ENCODE peak calls at places on chromosome 17, in nine cellular contexts. One of them, this sample, is unnamed.

GRCh38 chr17:57507828-57508227 is 237.3 kb downstream of the CCDC182 start:
- DNase-seq in RWPE1: no peak
- DNase-seq in cardiac muscle cell: no peak
- DNase-seq in heart right ventricle: no peak
- DNase-seq in adrenal gland: no peak
- DNase-seq in OCI-LY7: no peak
- DNase-seq in stomach: no peak
- DNase-seq in endodermal cell: no peak
- DNase-seq in effector memory CD4-positive, alpha-beta T cell: no peak
- DNase-seq in this sample: no peak

GRCh38 chr17:57385975-57386374 is 129.7 kb downstream of the MSI2 start:
- DNase-seq in RWPE1: no peak
- DNase-seq in cardiac muscle cell: no peak
- DNase-seq in heart right ventricle: no peak
- DNase-seq in adrenal gland: no peak
- DNase-seq in OCI-LY7: no peak
- DNase-seq in stomach: no peak
- DNase-seq in endodermal cell: no peak
- DNase-seq in effector memory CD4-positive, alpha-beta T cell: no peak
- DNase-seq in this sample: no peak

GRCh38 chr17:77572065-77572601 is 386.4 kb upstream of the TNRC6C start:
- DNase-seq in RWPE1: no peak
- DNase-seq in cardiac muscle cell: no peak
- DNase-seq in heart right ventricle: no peak
- DNase-seq in adrenal gland: no peak
- DNase-seq in OCI-LY7: no peak
- DNase-seq in stomach: no peak
- DNase-seq in endodermal cell: peak
- DNase-seq in effector memory CD4-positive, alpha-beta T cell: no peak
- DNase-seq in this sample: no peak

GRCh38 chr17:3794890-3795757 is 5.9 kb downstream of the ITGAE start:
- DNase-seq in RWPE1: no peak
- DNase-seq in cardiac muscle cell: no peak
- DNase-seq in heart right ventricle: no peak
- DNase-seq in adrenal gland: no peak
- DNase-seq in OCI-LY7: peak
- DNase-seq in stomach: no peak
- DNase-seq in endodermal cell: peak
- DNase-seq in effector memory CD4-positive, alpha-beta T cell: peak
- DNase-seq in this sample: no peak

GRCh38 chr17:64401941-64402340 is 11.3 kb upstream of the PECAM1 start:
- DNase-seq in RWPE1: no peak
- DNase-seq in cardiac muscle cell: no peak
- DNase-seq in heart right ventricle: no peak
- DNase-seq in adrenal gland: no peak
- DNase-seq in OCI-LY7: no peak
- DNase-seq in stomach: no peak
- DNase-seq in endodermal cell: no peak
- DNase-seq in effector memory CD4-positive, alpha-beta T cell: no peak
- DNase-seq in this sample: no peak

GRCh38 chr17:10357768-10358167 is 15.0 kb downstream of the MYH13 start:
- DNase-seq in RWPE1: peak
- DNase-seq in cardiac muscle cell: no peak
- DNase-seq in heart right ventricle: no peak
- DNase-seq in adrenal gland: no peak
- DNase-seq in OCI-LY7: peak
- DNase-seq in stomach: no peak
- DNase-seq in endodermal cell: peak
- DNase-seq in effector memory CD4-positive, alpha-beta T cell: no peak
- DNase-seq in this sample: no peak

GRCh38 chr17:56762988-56763387 is 70.7 kb downstream of the C17orf67 start:
- DNase-seq in RWPE1: no peak
- DNase-seq in cardiac muscle cell: no peak
- DNase-seq in heart right ventricle: no peak
- DNase-seq in adrenal gland: no peak
- DNase-seq in OCI-LY7: no peak
- DNase-seq in stomach: no peak
- DNase-seq in endodermal cell: no peak
- DNase-seq in effector memory CD4-positive, alpha-beta T cell: no peak
- DNase-seq in this sample: no peak

GRCh38 chr17:48970224-48970623 is 1.8 kb upstream of the GIP start:
- DNase-seq in RWPE1: no peak
- DNase-seq in cardiac muscle cell: peak
- DNase-seq in heart right ventricle: no peak
- DNase-seq in adrenal gland: no peak
- DNase-seq in OCI-LY7: no peak
- DNase-seq in stomach: no peak
- DNase-seq in endodermal cell: no peak
- DNase-seq in effector memory CD4-positive, alpha-beta T cell: no peak
- DNase-seq in this sample: no peak

GRCh38 chr17:71118039-71118438 is 948.7 kb downstream of the KCNJ2 start:
- DNase-seq in RWPE1: peak
- DNase-seq in cardiac muscle cell: no peak
- DNase-seq in heart right ventricle: no peak
- DNase-seq in adrenal gland: no peak
- DNase-seq in OCI-LY7: peak
- DNase-seq in stomach: no peak
- DNase-seq in endodermal cell: peak
- DNase-seq in effector memory CD4-positive, alpha-beta T cell: no peak
- DNase-seq in this sample: no peak

GRCh38 chr17:52724578-52724977 is 566.1 kb upstream of the CA10 start:
- DNase-seq in RWPE1: no peak
- DNase-seq in cardiac muscle cell: no peak
- DNase-seq in heart right ventricle: no peak
- DNase-seq in adrenal gland: no peak
- DNase-seq in OCI-LY7: no peak
- DNase-seq in stomach: no peak
- DNase-seq in endodermal cell: peak
- DNase-seq in effector memory CD4-positive, alpha-beta T cell: no peak
- DNase-seq in this sample: no peak

GRCh38 chr17:56230660-56231059 is 77.4 kb downstream of the ANKFN1 start:
- DNase-seq in RWPE1: no peak
- DNase-seq in cardiac muscle cell: peak
- DNase-seq in heart right ventricle: no peak
- DNase-seq in adrenal gland: no peak
- DNase-seq in OCI-LY7: no peak
- DNase-seq in stomach: no peak
- DNase-seq in endodermal cell: no peak
- DNase-seq in effector memory CD4-positive, alpha-beta T cell: no peak
- DNase-seq in this sample: no peak

GRCh38 chr17:53150101-53150698 is 672.5 kb upstream of the KIF2B start:
- DNase-seq in RWPE1: peak
- DNase-seq in cardiac muscle cell: peak
- DNase-seq in heart right ventricle: no peak
- DNase-seq in adrenal gland: no peak
- DNase-seq in OCI-LY7: peak
- DNase-seq in stomach: no peak
- DNase-seq in endodermal cell: peak
- DNase-seq in effector memory CD4-positive, alpha-beta T cell: no peak
- DNase-seq in this sample: no peak

GRCh38 chr17:67605259-67605912 is 112.3 kb upstream of the NOL11 start:
- DNase-seq in RWPE1: no peak
- DNase-seq in cardiac muscle cell: peak
- DNase-seq in heart right ventricle: peak
- DNase-seq in adrenal gland: peak
- DNase-seq in OCI-LY7: no peak
- DNase-seq in stomach: peak
- DNase-seq in endodermal cell: no peak
- DNase-seq in effector memory CD4-positive, alpha-beta T cell: no peak
- DNase-seq in this sample: no peak

GRCh38 chr17:14201087-14201486 is 35.6 kb downstream of the CDRT15 start:
- DNase-seq in RWPE1: no peak
- DNase-seq in cardiac muscle cell: peak
- DNase-seq in heart right ventricle: no peak
- DNase-seq in adrenal gland: no peak
- DNase-seq in OCI-LY7: no peak
- DNase-seq in stomach: no peak
- DNase-seq in endodermal cell: no peak
- DNase-seq in effector memory CD4-positive, alpha-beta T cell: peak
- DNase-seq in this sample: no peak

GRCh38 chr17:83119987-83120864 is 40.8 kb downstream of the METRNL start:
- DNase-seq in RWPE1: no peak
- DNase-seq in cardiac muscle cell: no peak
- DNase-seq in heart right ventricle: no peak
- DNase-seq in adrenal gland: no peak
- DNase-seq in OCI-LY7: peak
- DNase-seq in stomach: no peak
- DNase-seq in endodermal cell: peak
- DNase-seq in effector memory CD4-positive, alpha-beta T cell: no peak
- DNase-seq in this sample: no peak

GRCh38 chr17:29568331-29569244 is at the start of gene TP53I13:
- DNase-seq in RWPE1: peak
- DNase-seq in cardiac muscle cell: peak
- DNase-seq in heart right ventricle: peak
- DNase-seq in adrenal gland: peak
- DNase-seq in OCI-LY7: peak
- DNase-seq in stomach: peak
- DNase-seq in endodermal cell: peak
- DNase-seq in effector memory CD4-positive, alpha-beta T cell: peak
- DNase-seq in this sample: peak

GRCh38 chr17:47276868-47277267 is 23.2 kb downstream of the ITGB3 start:
- DNase-seq in RWPE1: no peak
- DNase-seq in cardiac muscle cell: peak
- DNase-seq in heart right ventricle: peak
- DNase-seq in adrenal gland: peak
- DNase-seq in OCI-LY7: no peak
- DNase-seq in stomach: peak
- DNase-seq in endodermal cell: peak
- DNase-seq in effector memory CD4-positive, alpha-beta T cell: no peak
- DNase-seq in this sample: no peak

GRCh38 chr17:81986606-81987005 is 9.2 kb downstream of the ASPSCR1 start:
- DNase-seq in RWPE1: no peak
- DNase-seq in cardiac muscle cell: no peak
- DNase-seq in heart right ventricle: no peak
- DNase-seq in adrenal gland: no peak
- DNase-seq in OCI-LY7: no peak
- DNase-seq in stomach: no peak
- DNase-seq in endodermal cell: no peak
- DNase-seq in effector memory CD4-positive, alpha-beta T cell: no peak
- DNase-seq in this sample: no peak

GRCh38 chr17:63696381-63696961 is 3.5 kb downstream of the LIMD2 start:
- DNase-seq in RWPE1: no peak
- DNase-seq in cardiac muscle cell: peak
- DNase-seq in heart right ventricle: no peak
- DNase-seq in adrenal gland: peak
- DNase-seq in OCI-LY7: peak
- DNase-seq in stomach: peak
- DNase-seq in endodermal cell: peak
- DNase-seq in effector memory CD4-positive, alpha-beta T cell: peak
- DNase-seq in this sample: no peak

GRCh38 chr17:72305964-72306551 is 185.2 kb downstream of the SOX9 start:
- DNase-seq in RWPE1: no peak
- DNase-seq in cardiac muscle cell: peak
- DNase-seq in heart right ventricle: no peak
- DNase-seq in adrenal gland: no peak
- DNase-seq in OCI-LY7: no peak
- DNase-seq in stomach: no peak
- DNase-seq in endodermal cell: no peak
- DNase-seq in effector memory CD4-positive, alpha-beta T cell: no peak
- DNase-seq in this sample: no peak
- H3K27ac ChIP-seq in RWPE1: no peak
- H3K27ac ChIP-seq in cardiac muscle cell: no peak
- H3K27ac ChIP-seq in heart right ventricle: no peak
- H3K27ac ChIP-seq in adrenal gland: no peak
- H3K27ac ChIP-seq in OCI-LY7: no peak
- H3K27ac ChIP-seq in stomach: no peak
- H3K27ac ChIP-seq in endodermal cell: no peak
- H3K27ac ChIP-seq in effector memory CD4-positive, alpha-beta T cell: no peak
- H3K27ac ChIP-seq in this sample: no peak

GRCh38 chr17:382644-383533 is 30.3 kb upstream of the RPH3AL start:
- DNase-seq in RWPE1: no peak
- DNase-seq in cardiac muscle cell: peak
- DNase-seq in heart right ventricle: no peak
- DNase-seq in adrenal gland: peak
- DNase-seq in OCI-LY7: no peak
- DNase-seq in stomach: no peak
- DNase-seq in endodermal cell: peak
- DNase-seq in effector memory CD4-positive, alpha-beta T cell: no peak
- DNase-seq in this sample: no peak

GRCh38 chr17:379531-380200 is 27.1 kb upstream of the RPH3AL start:
- DNase-seq in RWPE1: no peak
- DNase-seq in cardiac muscle cell: no peak
- DNase-seq in heart right ventricle: no peak
- DNase-seq in adrenal gland: no peak
- DNase-seq in OCI-LY7: no peak
- DNase-seq in stomach: no peak
- DNase-seq in endodermal cell: no peak
- DNase-seq in effector memory CD4-positive, alpha-beta T cell: no peak
- DNase-seq in this sample: no peak

GRCh38 chr17:384622-385194 is 32.1 kb upstream of the RPH3AL start:
- DNase-seq in RWPE1: no peak
- DNase-seq in cardiac muscle cell: no peak
- DNase-seq in heart right ventricle: peak
- DNase-seq in adrenal gland: no peak
- DNase-seq in OCI-LY7: no peak
- DNase-seq in stomach: no peak
- DNase-seq in endodermal cell: no peak
- DNase-seq in effector memory CD4-positive, alpha-beta T cell: no peak
- DNase-seq in this sample: no peak

GRCh38 chr17:383771-384621 is 31.4 kb upstream of the RPH3AL start:
- DNase-seq in RWPE1: no peak
- DNase-seq in cardiac muscle cell: no peak
- DNase-seq in heart right ventricle: no peak
- DNase-seq in adrenal gland: no peak
- DNase-seq in OCI-LY7: no peak
- DNase-seq in stomach: no peak
- DNase-seq in endodermal cell: no peak
- DNase-seq in effector memory CD4-positive, alpha-beta T cell: no peak
- DNase-seq in this sample: no peak

GRCh38 chr17:381941-382643 is 29.5 kb upstream of the RPH3AL start:
- DNase-seq in RWPE1: no peak
- DNase-seq in cardiac muscle cell: no peak
- DNase-seq in heart right ventricle: no peak
- DNase-seq in adrenal gland: no peak
- DNase-seq in OCI-LY7: no peak
- DNase-seq in stomach: no peak
- DNase-seq in endodermal cell: no peak
- DNase-seq in effector memory CD4-positive, alpha-beta T cell: no peak
- DNase-seq in this sample: no peak
- H3K27ac ChIP-seq in RWPE1: no peak
- H3K27ac ChIP-seq in cardiac muscle cell: no peak
- H3K27ac ChIP-seq in heart right ventricle: no peak
- H3K27ac ChIP-seq in adrenal gland: no peak
- H3K27ac ChIP-seq in OCI-LY7: no peak
- H3K27ac ChIP-seq in stomach: no peak
- H3K27ac ChIP-seq in endodermal cell: peak
- H3K27ac ChIP-seq in effector memory CD4-positive, alpha-beta T cell: no peak
- H3K27ac ChIP-seq in this sample: no peak

GRCh38 chr17:80028030-80028429 is 7.6 kb downstream of the TBC1D16 start:
- DNase-seq in RWPE1: no peak
- DNase-seq in cardiac muscle cell: no peak
- DNase-seq in heart right ventricle: no peak
- DNase-seq in adrenal gland: no peak
- DNase-seq in OCI-LY7: no peak
- DNase-seq in stomach: no peak
- DNase-seq in endodermal cell: no peak
- DNase-seq in effector memory CD4-positive, alpha-beta T cell: no peak
- DNase-seq in this sample: no peak
- H3K27ac ChIP-seq in RWPE1: peak
- H3K27ac ChIP-seq in cardiac muscle cell: no peak
- H3K27ac ChIP-seq in heart right ventricle: no peak
- H3K27ac ChIP-seq in adrenal gland: no peak
- H3K27ac ChIP-seq in OCI-LY7: no peak
- H3K27ac ChIP-seq in stomach: no peak
- H3K27ac ChIP-seq in endodermal cell: no peak
- H3K27ac ChIP-seq in effector memory CD4-positive, alpha-beta T cell: no peak
- H3K27ac ChIP-seq in this sample: no peak

GRCh38 chr17:27585153-27585681 is 45.8 kb upstream of the LGALS9 start:
- DNase-seq in RWPE1: no peak
- DNase-seq in cardiac muscle cell: no peak
- DNase-seq in heart right ventricle: no peak
- DNase-seq in adrenal gland: no peak
- DNase-seq in OCI-LY7: no peak
- DNase-seq in stomach: no peak
- DNase-seq in endodermal cell: no peak
- DNase-seq in effector memory CD4-positive, alpha-beta T cell: no peak
- DNase-seq in this sample: no peak
- H3K27ac ChIP-seq in RWPE1: no peak
- H3K27ac ChIP-seq in cardiac muscle cell: no peak
- H3K27ac ChIP-seq in heart right ventricle: no peak
- H3K27ac ChIP-seq in adrenal gland: no peak
- H3K27ac ChIP-seq in OCI-LY7: no peak
- H3K27ac ChIP-seq in stomach: no peak
- H3K27ac ChIP-seq in endodermal cell: no peak
- H3K27ac ChIP-seq in effector memory CD4-positive, alpha-beta T cell: no peak
- H3K27ac ChIP-seq in this sample: no peak

This sample was measured in caudate nucleus.